ENCODE peak calls at places on chromosomes 4 and X, in nine cellular contexts. P, B, F, J, K, E, H, T and S are unnamed samples. For H3K4me1, the result is how much of the 10 kb centered on the place peaks cover.

GRCh38 chrX:68631331-68631730 is 16.1 kb upstream of the STARD8 start:
- DNase-seq in T (no peak), K (no peak), H (no peak), B (no peak), E (no peak), J (no peak), P (no peak), F (no peak), S (no peak)

GRCh38 chr4:154743683-154744340 is at the start of gene LRAT:
- DNase-seq in E (no peak), H (no peak), K (peak), P (peak), F (no peak), J (peak), T (peak), B (peak), S (peak)

GRCh38 chr4:40199999-40200880 is 3.4 kb downstream of the RHOH start:
- DNase-seq in P (peak), E (no peak), H (no peak), F (no peak), K (no peak), B (peak), T (no peak), J (no peak), S (no peak)

GRCh38 chrX:105150036-105150435 is 70.5 kb downstream of the TEX13A start:
- DNase-seq in P (no peak), F (no peak), J (no peak), E (no peak), K (no peak), H (no peak), T (no peak), B (no peak), S (no peak)

GRCh38 chrX:110228453-110228852 is 89.4 kb downstream of the AMMECR1 start:
- DNase-seq in F (no peak), P (no peak), H (no peak), B (no peak), E (no peak), T (no peak), K (no peak), J (no peak), S (no peak)

GRCh38 chr4:1219553-1219950 is 29.4 kb downstream of the CTBP1 start:
- DNase-seq in P (no peak), H (no peak), K (no peak), B (no peak), J (no peak), T (no peak), E (no peak), F (no peak), S (no peak)

GRCh38 chrX:20139966-20140365 is 1.7 kb downstream of the EIF1AX start:
- DNase-seq in F (no peak), J (no peak), E (no peak), P (no peak), T (no peak), B (no peak), K (no peak), H (no peak), S (no peak)

GRCh38 chr4:98341309-98341708 is 80.1 kb downstream of the RAP1GDS1 start:
- DNase-seq in T (no peak), H (no peak), E (no peak), J (no peak), K (no peak), F (no peak), P (no peak), B (no peak), S (no peak)

GRCh38 chrX:44898411-44899221 is 25.6 kb downstream of the KDM6A start:
- DNase-seq in F (no peak), K (no peak), P (no peak), T (no peak), E (no peak), B (no peak), J (no peak), H (no peak), S (no peak)

GRCh38 chrX:100979881-100980607 is 10.5 kb downstream of the ARL13A start:
- DNase-seq in K (no peak), B (no peak), H (no peak), T (no peak), E (no peak), F (no peak), J (no peak), P (no peak), S (no peak)

GRCh38 chr4:93384211-93384610 is 444.3 kb upstream of the ATOH1 start:
- DNase-seq in H (no peak), F (no peak), E (no peak), T (no peak), J (no peak), B (no peak), K (no peak), P (no peak), S (no peak)

GRCh38 chr4:173319696-173320095 is 14.5 kb downstream of the HMGB2 start:
- DNase-seq in E (no peak), K (no peak), T (no peak), J (no peak), B (no peak), F (no peak), H (no peak), P (no peak), S (no peak)

GRCh38 chrX:23504895-23505294 is 162.4 kb upstream of the PRDX4 start:
- DNase-seq in B (no peak), T (no peak), E (no peak), K (no peak), H (no peak), F (no peak), P (no peak), J (no peak), S (no peak)

GRCh38 chr4:66852843-66853242 is 692.5 kb downstream of the CENPC start:
- DNase-seq in H (no peak), T (no peak), B (no peak), K (no peak), J (no peak), F (no peak), E (no peak), P (no peak), S (no peak)

GRCh38 chr4:22385615-22386014 is 130.3 kb downstream of the ADGRA3 start:
- DNase-seq in B (no peak), K (no peak), H (no peak), F (no peak), E (peak), P (no peak), J (no peak), T (no peak), S (no peak)

GRCh38 chrX:120726294-120726693 is 96.4 kb upstream of the C1GALT1C1 start:
- DNase-seq in K (no peak), T (no peak), J (no peak), B (no peak), E (no peak), F (no peak), H (no peak), P (no peak), S (no peak)

GRCh38 chr4:133600008-133600407 is 450.9 kb downstream of the PCDH10 start:
- DNase-seq in B (no peak), K (no peak), J (no peak), T (no peak), P (no peak), E (no peak), H (no peak), F (no peak), S (no peak)

GRCh38 chrX:150821971-150822370 is 76.5 kb downstream of the CD99L2 start:
- DNase-seq in K (no peak), F (no peak), P (no peak), T (no peak), B (no peak), H (no peak), E (no peak), J (no peak), S (no peak)

GRCh38 chr4:142405021-142405991 is 440.8 kb downstream of the INPP4B start:
- DNase-seq in K (no peak), T (no peak), H (no peak), B (peak), E (no peak), P (peak), J (peak), F (peak), S (peak)

GRCh38 chrX:54826598-54826997 is 19.1 kb downstream of the MAGED2 start:
- DNase-seq in E (no peak), P (no peak), H (no peak), K (no peak), F (no peak), J (no peak), B (no peak), T (no peak), S (no peak)

GRCh38 chr4:150583287-150584197 is 1.6 kb downstream of the MAB21L2 start:
- DNase-seq in E (no peak), K (no peak), T (peak), F (no peak), H (peak), B (no peak), J (peak), P (peak), S (no peak)

GRCh38 chrX:34382416-34382815 is 250.3 kb upstream of the FAM47A start:
- DNase-seq in J (no peak), B (no peak), K (no peak), T (no peak), H (no peak), E (no peak), P (no peak), F (no peak), S (no peak)

GRCh38 chrX:57821703-57822375 is 88.4 kb downstream of the ZXDA start:
- DNase-seq in J (peak), K (no peak), H (no peak), T (no peak), B (no peak), F (no peak), E (no peak), P (peak), S (peak)

GRCh38 chrX:39705299-39705698 is 392.5 kb downstream of the BCOR start:
- DNase-seq in E (no peak), P (peak), K (peak), T (peak), H (peak), F (peak), J (no peak), B (peak), S (peak)

GRCh38 chr4:3784469-3785291 is 18.5 kb downstream of the ADRA2C start:
- DNase-seq in P (no peak), K (no peak), B (no peak), E (no peak), T (no peak), J (peak), F (no peak), H (peak), S (no peak)

DNA sequence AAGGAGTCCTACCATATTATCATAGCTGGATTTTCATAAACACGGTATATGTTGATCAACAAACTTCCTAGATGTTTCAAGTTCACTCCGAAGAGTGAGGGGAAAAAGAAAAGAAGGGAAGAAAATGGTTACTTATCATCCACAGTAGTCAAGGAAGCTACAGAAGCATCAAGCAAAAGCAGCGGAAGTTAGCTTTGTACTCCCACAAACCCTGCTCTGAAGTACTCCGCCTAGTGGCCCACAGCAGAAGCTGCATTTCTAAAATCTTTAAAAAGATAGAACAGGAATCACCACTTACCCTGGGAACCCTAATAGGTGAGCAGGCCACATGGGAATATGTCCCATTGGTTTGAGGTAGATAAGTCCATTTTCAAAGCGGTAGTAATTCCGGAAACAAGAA is 28.5 kb upstream of the FRG1 start:
- DNase-seq in B (no peak), F (no peak), K (no peak), H (no peak), E (no peak), T (no peak), J (peak), P (no peak), S (no peak)
- TF ChIP-seq CTCF in B (peak), F (no peak), K (no peak), H (no peak), E (peak), T (no peak), J (peak), P (peak), S (no peak)

GRCh38 chr4:118987959-118988634 is 99.4 kb downstream of the SYNPO2 start:
- DNase-seq in B (no peak), K (no peak), F (no peak), J (no peak), E (no peak), P (no peak), T (no peak), H (no peak), S (no peak)

GRCh38 chr4:118985170-118986000 is 96.7 kb downstream of the SYNPO2 start:
- DNase-seq in F (no peak), K (no peak), J (no peak), E (no peak), P (no peak), B (no peak), H (no peak), T (no peak), S (no peak)

GRCh38 chr4:118989098-118990080 is 100.7 kb downstream of the SYNPO2 start:
- DNase-seq in P (no peak), F (no peak), E (peak), T (no peak), K (no peak), H (no peak), J (no peak), B (no peak), S (no peak)

GRCh38 chr4:118991686-118992085 is 103.0 kb downstream of the SYNPO2 start:
- DNase-seq in J (no peak), K (no peak), P (no peak), E (no peak), H (no peak), T (no peak), B (no peak), F (no peak), S (no peak)

DNA sequence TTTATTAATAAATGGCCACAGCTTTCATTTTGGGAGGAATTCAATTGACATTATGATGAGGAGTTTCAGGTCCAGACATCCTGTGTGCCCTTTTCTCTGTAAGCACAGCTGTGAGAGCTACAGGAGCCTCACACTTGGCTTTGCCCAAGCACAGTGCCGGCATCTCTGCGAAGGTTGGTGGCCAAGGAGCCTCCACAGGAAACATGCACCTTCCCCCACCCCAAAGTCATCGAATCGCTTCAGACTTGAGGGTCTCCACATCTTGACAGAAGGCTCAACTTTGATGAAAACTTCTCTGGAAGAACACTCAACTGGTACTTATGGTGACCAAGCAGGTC is 100.0 kb downstream of the SYNPO2 start:
- DNase-seq in H (no peak), J (no peak), K (no peak), E (no peak), P (no peak), T (no peak), F (no peak), B (no peak), S (no peak)
- H3K4me1 ChIP-seq in H (under half), J (under half), K (under half), E (under half), P (under half), T (under half), F (under half), B (under half), S (under half)

GRCh38 chrX:86137071-86137470 is 11.2 kb upstream of the DACH2 start:
- DNase-seq in F (no peak), H (no peak), B (no peak), P (no peak), J (no peak), T (no peak), K (no peak), E (no peak), S (no peak)

DNA sequence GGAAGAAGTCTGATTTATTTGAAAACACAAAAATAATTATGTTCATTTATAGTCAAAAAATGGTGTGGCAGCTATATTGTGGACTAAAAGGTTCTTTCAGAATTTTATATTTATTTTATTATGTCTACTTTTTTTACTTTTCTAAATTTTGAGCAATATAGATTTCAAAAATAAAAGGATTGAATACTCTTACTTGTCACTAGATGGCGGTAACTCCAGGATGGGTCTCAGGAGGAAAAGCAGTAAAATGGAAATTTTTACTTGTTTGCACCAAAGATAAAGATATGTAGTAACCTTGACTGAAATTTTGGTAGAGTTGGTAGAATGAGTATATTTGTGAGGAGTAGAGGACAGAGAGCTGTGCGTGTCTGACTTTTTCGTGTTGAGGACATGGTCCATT is 14.5 kb upstream of the DACH2 start:
- DNase-seq in F (no peak), H (no peak), J (no peak), T (no peak), P (no peak), K (no peak), E (no peak), B (no peak), S (no peak)
- TF ChIP-seq CTCF in F (peak), H (peak), J (peak), T (no peak), P (peak), K (no peak), E (peak), B (peak), S (peak)

GRCh38 chrX:65681810-65682209 is 14.4 kb downstream of the MSN start:
- DNase-seq in J (no peak), B (no peak), K (no peak), F (no peak), H (no peak), E (no peak), T (no peak), P (no peak), S (no peak)
- H3K4me1 ChIP-seq in J (under half), B (half or more), K (under half), F (half or more), H (under half), E (under half), T (under half), P (under half), S (under half)

DNA sequence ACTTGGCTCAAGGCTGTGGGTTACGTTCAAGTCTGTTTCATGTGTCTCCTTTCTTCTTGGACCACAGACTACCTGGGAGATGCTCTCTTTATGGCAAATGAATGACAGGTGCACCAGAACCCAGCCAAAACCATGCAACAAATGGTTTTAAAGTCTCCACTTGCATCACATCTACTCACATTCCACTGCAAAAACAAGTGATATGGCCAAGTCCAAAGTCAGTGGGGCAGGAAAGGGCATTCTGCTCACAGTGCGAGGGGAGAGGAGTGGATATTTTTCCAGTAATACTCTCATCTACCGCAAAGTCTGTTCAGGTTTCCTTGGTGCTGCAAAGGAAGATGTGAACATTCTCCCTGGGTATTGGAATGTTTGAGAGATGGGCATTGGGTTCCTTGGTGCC is 120.5 kb downstream of the UCHL1 start:
- DNase-seq in K (no peak), J (no peak), B (no peak), F (no peak), P (no peak), E (no peak), H (no peak), T (no peak), S (no peak)
- TF ChIP-seq CTCF in K (no peak), J (no peak), B (no peak), F (no peak), P (no peak), E (no peak), H (no peak), T (no peak), S (no peak)

GRCh38 chrX:49877397-49878101 is 1.7 kb upstream of the USP27X start:
- DNase-seq in B (no peak), K (no peak), J (no peak), H (no peak), E (no peak), P (no peak), T (no peak), F (no peak), S (no peak)

GRCh38 chrX:49880668-49881067 is 1.4 kb downstream of the USP27X start:
- DNase-seq in J (no peak), B (no peak), T (no peak), K (no peak), E (no peak), H (no peak), P (no peak), F (no peak), S (no peak)

GRCh38 chrX:49878128-49878833 is 1.0 kb upstream of the USP27X start:
- DNase-seq in E (no peak), B (no peak), T (peak), K (no peak), F (no peak), P (peak), J (peak), H (no peak), S (no peak)

GRCh38 chrX:49878834-49879655 is at the start of gene USP27X:
- DNase-seq in J (peak), T (peak), F (peak), H (peak), K (peak), B (peak), P (peak), E (peak), S (peak)

DNA sequence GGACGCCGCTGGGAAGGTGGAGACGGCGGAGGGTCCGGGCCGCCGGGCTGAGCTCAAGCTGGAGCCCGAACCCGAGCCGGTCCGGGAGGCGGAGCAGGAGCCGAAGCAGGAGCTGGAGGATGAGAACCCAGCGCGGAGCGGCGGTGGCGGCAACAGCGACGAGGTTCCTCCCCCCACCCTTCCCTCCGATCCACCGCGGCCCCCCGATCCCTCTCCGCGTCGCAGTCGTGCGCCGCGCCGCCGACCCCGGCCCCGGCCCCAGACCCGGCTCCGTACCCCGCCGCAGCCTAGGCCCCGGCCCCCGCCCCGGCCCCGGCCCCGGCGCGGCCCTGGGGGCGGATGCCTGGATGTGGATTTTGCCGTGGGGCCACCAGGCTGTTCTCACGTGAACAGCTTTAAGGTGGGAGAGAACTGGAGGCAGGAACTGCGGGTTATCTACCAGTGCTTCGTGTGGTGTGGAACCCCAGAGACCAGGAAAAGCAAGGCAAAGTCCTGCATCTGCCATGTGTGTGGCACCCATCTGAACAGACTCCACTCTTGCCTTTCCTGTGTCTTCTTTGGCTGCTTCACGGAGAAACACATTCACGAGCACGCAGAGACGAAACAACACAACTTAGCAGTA is 483 bp downstream of the USP27X start:
- DNase-seq in B (no peak), F (no peak), T (no peak), P (no peak), E (no peak), J (no peak), H (no peak), K (no peak), S (no peak)
- H3K4me1 ChIP-seq in B (under half), F (under half), T (under half), P (under half), E (under half), J (under half), H (under half), K (under half), S (under half)

GRCh38 chr4:91092398-91092955 is 965.3 kb downstream of the CCSER1 start:
- DNase-seq in J (no peak), F (no peak), P (no peak), K (no peak), H (no peak), B (no peak), E (no peak), T (no peak), S (no peak)
- TF ChIP-seq CTCF in J (peak), F (no peak), P (no peak), K (no peak), H (no peak), B (no peak), E (no peak), T (no peak), S (no peak)

GRCh38 chr4:52102587-52102986 is 51.5 kb downstream of the SPATA18 start:
- DNase-seq in H (no peak), T (no peak), F (no peak), B (no peak), J (no peak), K (no peak), E (peak), P (no peak), S (no peak)
- H3K4me1 ChIP-seq in H (under half), T (under half), F (under half), B (under half), J (under half), K (under half), E (under half), P (under half), S (under half)

GRCh38 chr4:48943387-48943786 is 36.8 kb upstream of the OCIAD2 start:
- DNase-seq in F (no peak), K (no peak), H (no peak), J (no peak), B (no peak), T (no peak), P (no peak), E (no peak), S (no peak)
- TF ChIP-seq CTCF in F (no peak), K (no peak), H (no peak), J (peak), B (no peak), T (no peak), P (no peak), E (peak), S (no peak)

GRCh38 chr4:7885216-7886134 is 54.2 kb downstream of the AFAP1 start:
- DNase-seq in K (no peak), B (no peak), E (no peak), J (no peak), P (no peak), T (no peak), H (no peak), F (no peak), S (no peak)
- H3K4me1 ChIP-seq in K (under half), B (under half), E (half or more), J (under half), P (under half), T (under half), H (under half), F (under half), S (under half)